ENCODE peak calls at places on chromosomes 2 and 18, in four cellular contexts. Z is COR-L47, V is lung, X is MV-4-11. Q is an unnamed sample.
A peak's percentile ranks its signal among the peaks of the same experiment; 100 is the strongest.

GRCh38 chr2:238908960-238909951 is 61.4 kb downstream of the TWIST2 start:
- DNase-seq in Z (no peak), V (no peak), X (no peak), Q (no peak)

GRCh38 chr2:211867845-211868361 is 670.7 kb downstream of the ERBB4 start:
- DNase-seq in Z (no peak), V (no peak), X (no peak), Q (no peak)

GRCh38 chr2:113858764-113859163 is 31.1 kb upstream of the ACTR3 start:
- DNase-seq in Z (no peak), V (no peak), X (no peak), Q (no peak)

GRCh38 chr18:46842583-46842982 is 74.7 kb downstream of the PIAS2 start:
- DNase-seq in Z (no peak), V (no peak), X (no peak), Q (no peak)

GRCh38 chr2:170475878-170476277 is 239.3 kb upstream of the SP5 start:
- DNase-seq in Z (no peak), V (no peak), X (no peak), Q (no peak)

GRCh38 chr2:239466046-239466754 is 65.4 kb upstream of the HDAC4 start:
- DNase-seq in Z (no peak), V (no peak), X (no peak), Q (no peak)

GRCh38 chr2:36663851-36664715 is 32.4 kb upstream of the VIT start:
- DNase-seq in Z (peak; percentile 39), V (no peak), X (peak; percentile 48), Q (peak; percentile 24)

GRCh38 chr2:100058014-100058310 is 84.4 kb downstream of the AFF3 start:
- DNase-seq in Z (no peak), V (no peak), X (no peak), Q (no peak)

GRCh38 chr2:168060956-168061750 is 186.2 kb downstream of the STK39 start:
- DNase-seq in Z (no peak), V (no peak), X (no peak), Q (no peak)

GRCh38 chr18:6482198-6482977 is 67.7 kb upstream of the L3MBTL4 start:
- DNase-seq in Z (peak; percentile 43), V (peak; percentile 77), X (no peak), Q (peak; percentile 40)

GRCh38 chr2:96074156-96074555 is 39.4 kb upstream of the GPAT2 start:
- DNase-seq in Z (no peak), V (peak; percentile 17), X (no peak), Q (no peak)

GRCh38 chr2:74690571-74690970 is 36.5 kb downstream of the SEMA4F start:
- DNase-seq in Z (peak; percentile 29), V (no peak), X (peak; percentile 62), Q (peak; percentile 46)

GRCh38 chr2:240469239-240469636 is 33.8 kb downstream of the GPC1 start:
- DNase-seq in Z (no peak), V (no peak), X (no peak), Q (no peak)

GRCh38 chr2:131517106-131517831 is 10.4 kb upstream of the CCDC74A start:
- DNase-seq in Z (no peak), V (no peak), X (no peak), Q (no peak)

GRCh38 chr2:226971770-226972169 is 135.9 kb downstream of the RHBDD1 start:
- DNase-seq in Z (no peak), V (no peak), X (no peak), Q (no peak)

GRCh38 chr18:22827741-22828140 is 105.4 kb upstream of the RBBP8 start:
- DNase-seq in Z (no peak), V (no peak), X (peak; percentile 26), Q (no peak)

GRCh38 chr2:235734700-235735205 is 240.9 kb downstream of the AGAP1 start:
- DNase-seq in Z (no peak), V (no peak), X (no peak), Q (no peak)

GRCh38 chr2:240916571-240917008 is 10.5 kb downstream of the CROCC2 start:
- DNase-seq in Z (no peak), V (no peak), X (no peak), Q (no peak)

GRCh38 chr2:134576478-134576877 is 142.3 kb downstream of the TMEM163 start:
- DNase-seq in Z (no peak), V (no peak), X (no peak), Q (no peak)

GRCh38 chr2:106127282-106127771 is 66.8 kb downstream of the UXS1 start:
- DNase-seq in Z (no peak), V (no peak), X (no peak), Q (no peak)

GRCh38 chr2:105814291-105814940 is 69.7 kb downstream of the NCK2 start:
- DNase-seq in Z (no peak), V (no peak), X (no peak), Q (no peak)

GRCh38 chr2:238587776-238588660 is 161.3 kb downstream of the ASB1 start:
- DNase-seq in Z (no peak), V (peak; percentile 14), X (no peak), Q (no peak)

GRCh38 chr2:27088644-27089043 is 2.1 kb downstream of the KHK start:
- DNase-seq in Z (no peak), V (no peak), X (no peak), Q (no peak)

GRCh38 chr18:80179857-80180558 is 67.3 kb downstream of the PARD6G start:
- DNase-seq in Z (peak; percentile 67), V (no peak), X (peak; percentile 82), Q (no peak)

GRCh38 chr2:71510196-71510807 is 56.9 kb downstream of the DYSF start:
- DNase-seq in Z (peak; percentile 54), V (peak; percentile 63), X (peak; percentile 4), Q (peak; percentile 20)

GRCh38 chr18:21117385-21118135 is 5.9 kb upstream of the ROCK1 start:
- DNase-seq in Z (no peak), V (no peak), X (peak; percentile 67), Q (no peak)

GRCh38 chr2:96195410-96196071 is 13.1 kb downstream of the STARD7 start:
- DNase-seq in Z (no peak), V (no peak), X (no peak), Q (no peak)

GRCh38 chr2:185373226-185373625 is 365.4 kb upstream of the FSIP2 start:
- DNase-seq in Z (no peak), V (no peak), X (no peak), Q (no peak)

GRCh38 chr2:64543006-64543697 is 19.0 kb downstream of the AFTPH start:
- DNase-seq in Z (no peak), V (no peak), X (no peak), Q (no peak)

GRCh38 chr2:75053484-75054112 is 95.2 kb downstream of the POLE4 start:
- DNase-seq in Z (peak; percentile 62), V (no peak), X (no peak), Q (peak; percentile 67)

GRCh38 chr2:106332054-106332453 is 136.2 kb downstream of the RGPD3 start:
- DNase-seq in Z (peak; percentile 27), V (no peak), X (no peak), Q (peak; percentile 13)

GRCh38 chr2:234368861-234369261 is 128.0 kb downstream of the ARL4C start:
- DNase-seq in Z (no peak), V (peak; percentile 41), X (peak; percentile 42), Q (no peak)

Q was measured in NCI-H1092 treated with DMSO at 0.1 percent for 48 hours.